ENCODE peak calls at places on chromosomes 4 and X, in ten cellular contexts. J is AG04450, V is IMR-90, A is thoracic aorta, X is HFF-Myc, P is foreskin fibroblast, I is left ventricle myocardium inferior, K is heart right ventricle, T is stomach, E is AG10803. L is an unnamed sample.

GRCh38 chr4:3773552-3774001 is 7.4 kb downstream of the ADRA2C start:
- DNase-seq in J (no peak), V (no peak), A (no peak), X (no peak), P (no peak), I (no peak), K (no peak), T (no peak), E (no peak), L (no peak)

GRCh38 chr4:15495621-15496020 is 25.9 kb downstream of the CC2D2A start:
- DNase-seq in J (no peak), V (no peak), A (no peak), X (no peak), P (no peak), I (no peak), K (no peak), T (no peak), E (no peak), L (no peak)

GRCh38 chr4:926538-926937 is 5.6 kb downstream of the GAK start:
- DNase-seq in J (no peak), V (no peak), A (no peak), X (no peak), P (no peak), I (no peak), K (no peak), T (peak), E (no peak), L (no peak)

GRCh38 chrX:153818571-153819397 is 11.6 kb downstream of the PDZD4 start:
- DNase-seq in J (no peak), V (no peak), A (no peak), X (no peak), P (no peak), I (peak), K (peak), T (peak), E (no peak), L (no peak)

GRCh38 chr4:129322947-129323346 is 227.0 kb downstream of the C4orf33 start:
- DNase-seq in J (no peak), V (no peak), A (no peak), X (no peak), P (no peak), I (no peak), K (no peak), T (no peak), E (no peak), L (no peak)

GRCh38 chr4:137609693-137610450 is 77.6 kb upstream of the PCDH18 start:
- DNase-seq in J (peak), V (peak), A (no peak), X (peak), P (peak), I (no peak), K (no peak), T (no peak), E (peak), L (no peak)

GRCh38 chr4:24655971-24656370 is 71.6 kb upstream of the DHX15 start:
- DNase-seq in J (no peak), V (no peak), A (no peak), X (no peak), P (no peak), I (no peak), K (no peak), T (no peak), E (no peak), L (no peak)

GRCh38 chr4:180160195-180160985 is 2082.8 kb upstream of the TENM3 start:
- DNase-seq in J (no peak), V (peak), A (no peak), X (no peak), P (no peak), I (no peak), K (no peak), T (no peak), E (no peak), L (no peak)

GRCh38 chr4:835148-836002 is 9.4 kb upstream of the CPLX1 start:
- DNase-seq in J (no peak), V (no peak), A (no peak), X (no peak), P (no peak), I (peak), K (peak), T (peak), E (no peak), L (no peak)

GRCh38 chr4:82775243-82775642 is 23.4 kb downstream of the SCD5 start:
- DNase-seq in J (no peak), V (no peak), A (no peak), X (no peak), P (no peak), I (no peak), K (no peak), T (no peak), E (no peak), L (no peak)

GRCh38 chr4:113586072-113586471 is 175.5 kb downstream of the CAMK2D start:
- DNase-seq in J (no peak), V (no peak), A (no peak), X (no peak), P (no peak), I (no peak), K (no peak), T (no peak), E (peak), L (no peak)

GRCh38 chr4:55426518-55426917 is 30.8 kb downstream of the TMEM165 start:
- DNase-seq in J (no peak), V (no peak), A (no peak), X (no peak), P (no peak), I (no peak), K (no peak), T (no peak), E (no peak), L (no peak)

GRCh38 chr4:5118091-5118786 is 67.0 kb downstream of the STK32B start:
- DNase-seq in J (no peak), V (no peak), A (no peak), X (no peak), P (no peak), I (no peak), K (no peak), T (no peak), E (no peak), L (no peak)

GRCh38 chr4:88533088-88533790 is 9.7 kb upstream of the PYURF start:
- DNase-seq in J (peak), V (peak), A (no peak), X (no peak), P (peak), I (no peak), K (no peak), T (no peak), E (peak), L (no peak)

GRCh38 chr4:78268607-78269006 is 211.5 kb downstream of the FRAS1 start:
- DNase-seq in J (no peak), V (no peak), A (no peak), X (no peak), P (no peak), I (no peak), K (no peak), T (no peak), E (no peak), L (no peak)

GRCh38 chrX:124518888-124519287 is 172.5 kb downstream of the SH2D1A start:
- DNase-seq in J (no peak), V (peak), A (no peak), X (no peak), P (no peak), I (no peak), K (no peak), T (no peak), E (peak), L (peak)

GRCh38 chr4:86223472-86223871 is 136.4 kb downstream of the MAPK10 start:
- DNase-seq in J (peak), V (peak), A (no peak), X (peak), P (no peak), I (no peak), K (no peak), T (no peak), E (peak), L (no peak)

GRCh38 chr4:105059337-105059736 is 87.3 kb upstream of the TET2 start:
- DNase-seq in J (no peak), V (no peak), A (no peak), X (no peak), P (no peak), I (no peak), K (no peak), T (no peak), E (no peak), L (no peak)

DNA sequence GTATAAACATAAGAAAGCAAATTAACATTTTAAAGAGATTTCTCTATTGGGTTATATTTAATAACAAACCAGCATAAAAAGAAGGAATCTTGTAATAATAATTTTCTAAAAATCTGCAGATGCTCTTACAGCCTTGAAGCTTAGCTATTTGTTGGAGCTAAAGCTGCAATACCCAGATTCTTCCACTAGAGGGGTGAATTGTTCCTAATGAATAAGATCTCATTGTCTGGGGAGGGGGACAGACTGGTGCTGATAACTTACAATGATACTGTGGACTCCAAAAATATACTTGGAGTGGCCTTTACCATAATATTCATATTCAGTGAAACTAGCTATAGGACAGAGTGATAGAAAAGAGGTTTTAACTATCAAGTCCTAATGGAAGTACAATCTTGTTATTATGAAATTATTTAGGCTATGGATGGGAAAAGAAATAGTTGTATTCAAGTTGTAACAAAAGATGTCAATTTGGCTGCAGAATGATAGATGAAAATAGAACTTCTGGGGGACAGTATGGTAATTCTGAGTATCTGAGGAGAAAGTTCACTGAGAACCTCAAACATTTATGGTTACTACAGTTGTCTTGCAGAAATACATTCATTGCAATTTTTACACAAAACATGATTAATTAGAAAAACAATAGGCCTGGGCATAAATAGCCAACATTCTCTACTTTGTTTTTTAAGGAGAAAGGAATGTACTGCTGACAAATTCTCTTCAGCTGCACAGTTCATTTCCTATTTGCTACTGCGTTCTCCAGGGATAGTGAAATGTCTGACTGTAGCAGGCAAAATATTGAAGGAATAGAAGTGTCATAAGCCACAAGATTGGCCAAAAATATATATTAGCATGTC is 443.3 kb downstream of the GBA3 start:
- DNase-seq in J (no peak), V (peak), A (no peak), X (peak), P (peak), I (no peak), K (no peak), T (no peak), E (peak), L (no peak)
- TF ChIP-seq CTCF in J (peak), V (peak), A (peak), X (peak), P (peak), I (peak), K (peak), T (peak), E (peak), L (peak)

GRCh38 chr4:159178147-159178541 is 75.3 kb downstream of the RAPGEF2 start:
- DNase-seq in J (no peak), V (peak), A (no peak), X (peak), P (no peak), I (no peak), K (no peak), T (no peak), E (peak), L (peak)
- H3K4me3 ChIP-seq in J (no peak), V (no peak), A (no peak), X (no peak), P (peak), I (peak), K (no peak), T (no peak), E (no peak), L (no peak)

GRCh38 chr4:74000301-74000700 is 1.8 kb upstream of the CXCL5 start:
- DNase-seq in J (no peak), V (no peak), A (no peak), X (no peak), P (no peak), I (no peak), K (no peak), T (no peak), E (no peak), L (no peak)

GRCh38 chr4:73998040-73999011 is at the start of gene CXCL5:
- DNase-seq in J (no peak), V (peak), A (no peak), X (no peak), P (peak), I (peak), K (peak), T (peak), E (peak), L (no peak)
- TF ChIP-seq CTCF in J (peak), V (no peak), A (no peak), X (no peak), P (peak), I (peak), K (no peak), T (no peak), E (no peak), L (peak)

DNA sequence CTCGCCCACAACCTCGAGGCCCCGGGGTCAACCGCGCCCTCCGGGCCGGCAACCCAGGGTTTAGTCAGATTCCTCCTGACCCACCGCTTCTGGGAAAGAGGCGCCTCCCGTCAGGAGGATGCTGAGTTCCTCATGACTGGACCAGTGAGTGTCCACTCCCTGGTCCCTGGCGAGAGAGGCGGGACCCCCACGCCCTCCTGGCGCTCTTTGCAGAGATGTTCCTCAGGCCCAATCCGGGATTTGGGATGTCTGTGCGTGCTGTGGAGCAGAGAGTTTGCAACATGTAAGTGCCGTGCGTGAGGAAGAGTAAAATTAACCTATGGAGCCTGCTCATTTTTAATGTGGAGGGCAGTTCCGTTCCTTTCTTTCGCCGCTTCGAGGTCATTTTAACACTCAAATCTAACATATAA is 822 bp upstream of the UGDH start:
- DNase-seq in J (peak), V (peak), A (peak), X (no peak), P (peak), I (no peak), K (no peak), T (no peak), E (peak), L (no peak)
- H3K4me3 ChIP-seq in J (peak), V (peak), A (peak), X (peak), P (peak), I (peak), K (peak), T (peak), E (peak), L (peak)

DNA sequence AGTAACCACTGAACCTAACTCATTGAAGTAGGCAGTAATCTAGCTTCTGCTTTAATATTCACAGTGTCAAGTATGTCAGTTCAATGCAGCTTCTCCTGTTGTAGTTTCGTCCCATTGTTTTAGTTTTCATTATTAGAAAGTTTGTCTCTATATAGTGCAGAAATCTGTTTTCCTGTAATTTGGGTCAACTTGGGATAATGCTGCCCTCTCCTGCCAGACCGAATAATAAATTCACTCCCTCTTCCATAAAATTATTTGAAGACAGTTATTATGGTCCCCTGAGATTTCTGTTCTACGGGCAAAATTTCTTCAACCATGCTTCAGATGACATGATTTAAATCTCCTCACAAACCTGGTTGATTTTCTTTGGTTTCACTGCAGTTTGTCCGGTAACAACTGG is 4.6 kb upstream of the LUZP4 start:
- DNase-seq in J (no peak), V (no peak), A (no peak), X (no peak), P (no peak), I (no peak), K (no peak), T (no peak), E (no peak), L (no peak)
- TF ChIP-seq CTCF in J (peak), V (peak), A (no peak), X (no peak), P (no peak), I (no peak), K (no peak), T (no peak), E (peak), L (no peak)

GRCh38 chrX:44967221-44967620 is 94.2 kb downstream of the KDM6A start:
- DNase-seq in J (no peak), V (no peak), A (no peak), X (no peak), P (no peak), I (no peak), K (no peak), T (no peak), E (no peak), L (no peak)

GRCh38 chrX:44958480-44958879 is 85.5 kb downstream of the KDM6A start:
- DNase-seq in J (no peak), V (no peak), A (no peak), X (no peak), P (no peak), I (no peak), K (no peak), T (no peak), E (no peak), L (no peak)

GRCh38 chrX:44961817-44962607 is 89.0 kb downstream of the KDM6A start:
- DNase-seq in J (no peak), V (no peak), A (no peak), X (no peak), P (no peak), I (no peak), K (no peak), T (no peak), E (no peak), L (no peak)

GRCh38 chrX:44962944-44963343 is 90.0 kb downstream of the KDM6A start:
- DNase-seq in J (no peak), V (no peak), A (no peak), X (no peak), P (no peak), I (no peak), K (no peak), T (no peak), E (no peak), L (no peak)
- H3K4me3 ChIP-seq in J (no peak), V (no peak), A (no peak), X (no peak), P (no peak), I (no peak), K (no peak), T (no peak), E (no peak), L (no peak)

DNA sequence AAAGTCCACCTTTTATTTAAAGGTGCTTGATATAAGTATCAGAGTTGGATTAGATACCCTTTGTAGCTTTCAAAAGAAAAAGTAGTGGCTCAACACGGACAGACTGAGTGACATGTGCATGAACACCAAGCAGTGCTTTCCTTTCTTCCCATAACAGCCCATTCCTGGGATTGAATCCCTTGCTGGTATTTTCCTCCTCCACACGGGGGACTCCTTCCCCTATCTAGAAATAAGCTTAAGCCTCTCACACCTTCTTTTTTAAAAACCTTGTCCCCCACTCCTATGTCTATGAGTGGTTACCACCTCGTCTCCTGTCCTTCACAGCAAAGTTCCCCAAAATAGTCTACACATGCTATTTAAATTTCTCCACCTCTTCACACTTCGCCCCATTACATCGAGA is 5.1 kb downstream of the AP1S2 start:
- DNase-seq in J (no peak), V (no peak), A (no peak), X (no peak), P (no peak), I (no peak), K (no peak), T (no peak), E (no peak), L (no peak)
- TF ChIP-seq CTCF in J (peak), V (peak), A (no peak), X (peak), P (peak), I (peak), K (no peak), T (no peak), E (peak), L (peak)

DNA sequence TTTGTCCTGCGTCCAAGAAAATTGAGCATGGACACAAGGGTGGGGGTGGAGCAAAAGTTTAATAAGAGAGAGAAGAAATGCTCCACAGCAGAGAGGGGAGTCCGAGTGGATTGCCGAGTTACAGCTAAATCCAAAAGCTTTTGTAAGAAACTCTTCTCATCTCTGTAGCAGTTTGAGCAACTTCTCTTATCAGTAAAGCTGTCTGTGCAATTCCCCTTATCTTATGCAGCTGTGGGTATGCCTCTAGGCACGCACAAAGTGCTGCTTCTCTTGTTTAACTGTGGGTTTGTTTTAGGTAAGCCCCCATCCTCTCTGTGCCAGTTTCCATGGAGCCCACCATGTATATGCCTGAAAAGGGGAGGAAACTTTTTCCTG is 44.8 kb downstream of the HMGB2 start:
- DNase-seq in J (no peak), V (peak), A (no peak), X (no peak), P (no peak), I (no peak), K (no peak), T (no peak), E (no peak), L (no peak)
- H3K4me3 ChIP-seq in J (no peak), V (no peak), A (no peak), X (no peak), P (no peak), I (peak), K (peak), T (no peak), E (no peak), L (no peak)

GRCh38 chrX:111164728-111165127 is 68.7 kb downstream of the PAK3 start:
- DNase-seq in J (no peak), V (peak), A (no peak), X (no peak), P (no peak), I (no peak), K (no peak), T (no peak), E (peak), L (no peak)
- TF ChIP-seq CTCF in J (no peak), V (peak), A (peak), X (no peak), P (no peak), I (peak), K (peak), T (no peak), E (peak), L (no peak)

DNA sequence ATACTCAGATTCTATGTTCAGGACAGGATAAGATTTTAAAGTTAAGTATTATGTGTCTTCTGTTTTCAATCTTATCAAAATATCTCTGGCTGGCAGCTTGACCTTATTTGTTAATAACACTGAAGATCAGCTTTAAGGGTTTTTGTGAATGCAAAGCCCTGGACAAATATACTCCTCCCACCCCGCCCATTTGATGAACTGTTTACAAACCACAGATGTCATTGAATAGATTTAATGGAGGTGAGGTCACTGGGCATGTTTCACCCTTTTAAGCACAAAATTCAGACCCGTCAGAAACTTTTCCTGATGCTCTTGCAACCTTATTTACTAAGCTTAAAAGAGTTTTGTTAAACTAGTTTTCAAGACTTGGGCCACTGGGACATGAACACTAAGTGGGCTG is 10.1 kb upstream of the CXCL8 start:
- DNase-seq in J (no peak), V (no peak), A (no peak), X (peak), P (peak), I (no peak), K (no peak), T (no peak), E (peak), L (no peak)
- H3K4me3 ChIP-seq in J (no peak), V (no peak), A (no peak), X (no peak), P (no peak), I (no peak), K (no peak), T (no peak), E (no peak), L (no peak)

L was measured in AG04449.